ENCODE peak calls at places on chromosome 3, in six cellular contexts. V is IMR-90, C is neuronal stem cell, G is H9, I is trophoblast cell, M is H1. T is an unnamed sample.

GRCh38 chr3:155676252-155676981 is 68.5 kb downstream of the PLCH1 start:
- DNase-seq in V (peak), C (no peak), G (no peak), I (peak), M (peak), T (peak)

GRCh38 chr3:159724627-159725026 is 264.0 kb upstream of the IL12A start:
- DNase-seq in V (peak), C (no peak), G (no peak), I (no peak), M (no peak), T (no peak)

GRCh38 chr3:184429786-184430185 is 49.9 kb downstream of the CHRD start:
- DNase-seq in V (no peak), C (no peak), G (no peak), I (no peak), M (no peak), T (no peak)

GRCh38 chr3:123481722-123482457 is 33.0 kb upstream of the ADCY5 start:
- DNase-seq in V (no peak), C (no peak), G (no peak), I (no peak), M (no peak), T (no peak)

GRCh38 chr3:4413467-4413866 is 53.6 kb downstream of the SUMF1 start:
- DNase-seq in V (no peak), C (no peak), G (no peak), I (no peak), M (no peak), T (no peak)

GRCh38 chr3:196968233-196969000 is at the start of gene PIGZ:
- DNase-seq in V (no peak), C (no peak), G (no peak), I (no peak), M (no peak), T (no peak)

GRCh38 chr3:15440891-15441290 is 13.5 kb downstream of the EAF1 start:
- DNase-seq in V (no peak), C (no peak), G (no peak), I (peak), M (no peak), T (no peak)

GRCh38 chr3:172550347-172550943 is 27.2 kb upstream of the TNFSF10 start:
- DNase-seq in V (peak), C (no peak), G (no peak), I (no peak), M (no peak), T (peak)

GRCh38 chr3:176574736-176575135 is 622.5 kb downstream of the TBL1XR1 start:
- DNase-seq in V (no peak), C (no peak), G (no peak), I (no peak), M (no peak), T (no peak)

GRCh38 chr3:174318146-174318545 is 541.0 kb upstream of the NAALADL2 start:
- DNase-seq in V (peak), C (no peak), G (no peak), I (no peak), M (no peak), T (no peak)
- H4K91ac ChIP-seq in V (no peak), C (no peak), G (no peak), I (no peak), M (no peak), T (no peak)

DNA sequence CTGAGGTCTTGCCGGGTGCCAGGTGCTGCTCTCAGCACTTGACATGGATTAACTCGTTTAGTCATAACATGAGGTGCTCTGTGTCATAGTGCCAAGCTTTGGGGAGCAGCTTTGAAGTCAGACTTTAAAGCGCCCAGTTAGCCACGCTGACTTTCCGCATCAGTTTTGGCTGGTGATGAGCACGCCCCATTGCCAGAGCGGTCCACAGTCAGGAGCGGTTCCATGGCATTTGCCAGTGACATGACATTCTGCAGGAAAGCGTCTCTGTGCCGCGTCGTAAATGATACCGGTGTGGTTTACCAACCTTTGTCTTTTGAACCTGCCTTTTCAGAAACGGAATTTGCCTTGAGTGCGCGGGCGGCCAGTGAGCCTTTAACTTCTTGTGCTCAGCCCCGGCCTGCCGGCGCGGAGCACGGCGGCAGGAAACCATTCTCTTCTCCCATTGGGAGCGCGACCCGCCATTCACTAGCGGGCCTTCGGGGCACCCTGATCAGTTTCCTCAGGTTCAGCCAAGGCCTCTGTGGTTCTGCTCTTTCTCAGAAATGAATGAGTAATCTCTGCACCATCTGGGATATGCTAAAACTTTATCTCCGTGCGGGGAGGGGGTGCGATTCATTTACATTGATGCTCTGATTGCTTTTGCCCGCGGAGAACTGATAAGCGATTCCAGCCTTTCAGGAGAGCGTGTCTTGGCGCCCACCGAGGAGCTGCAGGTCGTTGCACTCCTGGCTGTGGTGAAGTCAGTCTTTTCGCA is 1.7 kb upstream of the SLC2A2 start:
- DNase-seq in V (peak), C (peak), G (peak), I (peak), M (peak), T (peak)
- H3K9ac ChIP-seq in V (peak), C (no peak), G (no peak), I (no peak), M (no peak), T (peak)

DNA sequence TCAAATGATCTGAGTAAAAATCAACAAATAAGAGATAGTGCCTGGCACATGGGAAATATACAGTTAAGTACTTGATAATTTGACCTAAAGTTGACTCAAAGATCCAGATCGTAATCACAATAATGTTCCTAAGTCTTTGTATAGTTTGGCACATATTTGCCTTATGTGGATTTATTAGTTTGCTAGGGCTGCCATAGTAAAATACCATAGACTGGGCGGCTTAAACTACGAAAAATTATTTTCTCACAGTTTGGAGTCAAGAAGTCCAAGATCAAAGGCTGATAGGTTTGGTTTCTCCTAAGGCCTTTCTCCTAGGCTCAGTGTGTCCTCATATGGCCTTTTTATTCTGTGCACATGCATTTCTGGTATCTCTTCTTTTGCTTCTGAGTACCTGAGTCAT is 453.6 kb downstream of the NAALADL2 start:
- DNase-seq in V (no peak), C (no peak), G (no peak), I (no peak), M (no peak), T (no peak)
- H4K91ac ChIP-seq in V (no peak), C (no peak), G (no peak), I (no peak), M (no peak), T (no peak)

DNA sequence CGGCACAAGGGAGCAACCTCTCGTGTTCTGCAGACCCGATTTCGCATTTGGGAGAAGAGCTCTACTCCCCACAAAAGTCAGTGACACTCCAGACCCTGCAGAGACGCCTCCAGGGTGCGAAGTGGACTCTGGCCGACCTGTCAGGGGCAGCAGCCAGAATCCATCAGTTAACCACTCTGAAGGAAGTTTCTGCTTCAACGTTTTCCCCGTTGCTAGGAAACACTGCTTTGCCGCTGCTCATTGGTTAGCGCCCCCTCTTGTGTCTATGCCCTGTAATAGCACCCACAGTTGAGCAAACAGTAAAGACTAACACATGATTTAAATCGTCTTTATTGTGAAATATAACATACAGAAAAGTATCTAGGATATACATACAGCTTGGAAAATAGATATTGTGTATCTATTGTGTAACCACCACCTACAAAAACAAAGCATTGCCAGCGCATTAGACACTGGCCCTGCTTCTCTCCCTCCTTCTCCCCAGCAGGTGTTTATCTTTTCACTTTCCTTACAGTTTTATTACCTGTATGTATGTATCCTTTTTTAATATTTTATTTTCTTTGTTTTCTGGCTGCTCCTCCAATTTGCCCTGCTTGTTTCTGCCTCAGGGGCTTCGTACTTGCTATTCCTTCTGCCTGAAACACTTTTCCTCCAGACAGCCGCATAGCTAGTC is 38.9 kb downstream of the TMEM40 start:
- DNase-seq in V (peak), C (peak), G (peak), I (peak), M (peak), T (peak)
- H3K9ac ChIP-seq in V (no peak), C (no peak), G (no peak), I (no peak), M (no peak), T (peak)

GRCh38 chr3:37015631-37016030 is 22.3 kb downstream of the MLH1 start:
- DNase-seq in V (no peak), C (no peak), G (no peak), I (no peak), M (no peak), T (no peak)
- H4K91ac ChIP-seq in V (no peak), C (no peak), G (no peak), I (no peak), M (no peak), T (no peak)

DNA sequence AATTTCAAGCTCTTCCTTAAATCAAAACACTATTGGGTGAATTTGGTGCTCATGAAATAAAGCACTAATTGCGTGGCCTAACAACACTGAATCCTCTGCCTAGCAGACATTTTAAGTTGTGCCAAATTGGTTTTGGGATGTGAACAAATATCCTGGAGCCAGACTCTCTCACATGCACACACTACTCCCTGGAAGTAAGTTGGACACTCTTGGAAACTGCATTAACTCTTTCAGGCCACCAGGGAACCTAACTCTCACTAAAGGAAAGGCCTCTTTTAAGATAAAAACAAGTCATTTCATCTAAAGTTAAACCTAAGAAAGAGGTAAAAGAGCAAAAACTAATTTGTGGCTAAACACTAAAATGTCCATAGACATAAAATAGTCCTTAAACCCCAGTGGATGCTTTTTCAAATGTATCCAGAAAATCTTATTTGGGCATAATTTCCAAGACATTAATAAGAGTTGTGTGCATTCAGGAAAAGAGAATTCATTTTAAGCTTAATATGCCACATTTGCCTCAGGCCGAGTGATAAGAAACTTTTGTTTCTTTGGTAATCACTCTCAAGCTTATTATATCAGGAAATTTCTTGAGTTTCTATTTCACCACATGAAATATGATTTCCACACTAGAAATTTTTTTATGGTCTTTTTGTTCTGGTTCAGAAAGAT is 61.8 kb downstream of the ZBTB20 start:
- DNase-seq in V (no peak), C (no peak), G (no peak), I (no peak), M (no peak), T (peak)
- H3K9ac ChIP-seq in V (no peak), C (no peak), G (no peak), I (no peak), M (no peak), T (peak)

GRCh38 chr3:17913349-17913748 is 170.9 kb upstream of the TBC1D5 start:
- DNase-seq in V (no peak), C (no peak), G (no peak), I (no peak), M (no peak), T (no peak)
- H4K91ac ChIP-seq in V (no peak), C (no peak), G (no peak), I (no peak), M (no peak), T (no peak)

GRCh38 chr3:119562307-119562961 is 3.0 kb upstream of the CD80 start:
- DNase-seq in V (no peak), C (no peak), G (no peak), I (no peak), M (no peak), T (peak)
- H3K9ac ChIP-seq in V (no peak), C (no peak), G (no peak), I (no peak), M (no peak), T (no peak)

GRCh38 chr3:71025010-71025409 is 558.5 kb downstream of the FOXP1 start:
- DNase-seq in V (no peak), C (no peak), G (no peak), I (no peak), M (no peak), T (no peak)
- H4K91ac ChIP-seq in V (no peak), C (no peak), G (no peak), I (no peak), M (no peak), T (no peak)

GRCh38 chr3:56799251-56799882 is 2.4 kb downstream of the ARHGEF3 start:
- DNase-seq in V (peak), C (peak), G (no peak), I (no peak), M (no peak), T (peak)
- H3K9ac ChIP-seq in V (no peak), C (no peak), G (no peak), I (no peak), M (no peak), T (peak)